ENCODE peak calls at places on chromosomes 13 and 19, in four cellular contexts. Q, V, U and W are unnamed samples.

GRCh38 chr19:5954293-5954692 is 23.6 kb downstream of the RANBP3 start:
- DNase-seq in Q (peak), V (no peak), U (no peak), W (no peak)

GRCh38 chr13:30170569-30170968 is 136.8 kb downstream of the KATNAL1 start:
- DNase-seq in Q (no peak), V (no peak), U (no peak), W (no peak)

GRCh38 chr13:38821753-38822551 is 135.1 kb downstream of the FREM2 start:
- DNase-seq in Q (no peak), V (no peak), U (no peak), W (no peak)

GRCh38 chr19:18796239-18796638 is 5.1 kb upstream of the COMP start:
- DNase-seq in Q (no peak), V (no peak), U (no peak), W (no peak)

GRCh38 chr13:30020726-30021312 is 170.4 kb upstream of the UBL3 start:
- DNase-seq in Q (peak), V (no peak), U (no peak), W (no peak)

GRCh38 chr13:92187378-92187989 is 789.1 kb downstream of the GPC5 start:
- DNase-seq in Q (peak), V (peak), U (peak), W (no peak)

GRCh38 chr19:10007811-10008211 is 2.5 kb downstream of the COL5A3 start:
- DNase-seq in Q (peak), V (no peak), U (no peak), W (no peak)

GRCh38 chr13:40559915-40560314 is 106.5 kb downstream of the FOXO1 start:
- DNase-seq in Q (no peak), V (no peak), U (no peak), W (no peak)

GRCh38 chr19:11378319-11379189 is 4.1 kb downstream of the SWSAP1 start:
- DNase-seq in Q (peak), V (peak), U (peak), W (peak)

GRCh38 chr19:45294291-45295029 is 28.2 kb downstream of the CKM start:
- DNase-seq in Q (no peak), V (no peak), U (no peak), W (no peak)

GRCh38 chr19:40962460-40962961 is 28.6 kb upstream of the CYP2B6 start:
- DNase-seq in Q (no peak), V (no peak), U (no peak), W (no peak)

GRCh38 chr13:80337011-80337688 is 3.8 kb downstream of the SPRY2 start:
- DNase-seq in Q (no peak), V (no peak), U (no peak), W (no peak)

GRCh38 chr19:44539236-44539819 is 9.9 kb upstream of the CEACAM20 start:
- DNase-seq in Q (peak), V (no peak), U (no peak), W (no peak)

GRCh38 chr19:1019616-1019961 is 1.3 kb downstream of the TMEM259 start:
- DNase-seq in Q (no peak), V (no peak), U (no peak), W (no peak)

GRCh38 chr19:38182536-38183210 is 41.3 kb downstream of the DPF1 start:
- DNase-seq in Q (no peak), V (no peak), U (no peak), W (no peak)

GRCh38 chr19:33226550-33227241 is 1.0 kb upstream of the SLC7A10 start:
- DNase-seq in Q (no peak), V (peak), U (no peak), W (peak)

GRCh38 chr13:33169273-33169980 is 116.1 kb downstream of the STARD13 start:
- DNase-seq in Q (peak), V (no peak), U (no peak), W (no peak)

GRCh38 chr13:59176775-59177174 is 987.0 kb downstream of the DIAPH3 start:
- DNase-seq in Q (no peak), V (no peak), U (peak), W (no peak)

GRCh38 chr13:51557875-51558604 is 26.2 kb upstream of the WDFY2 start:
- DNase-seq in Q (peak), V (no peak), U (no peak), W (no peak)

GRCh38 chr19:34220472-34221063 is 33.8 kb upstream of the GARRE1 start:
- DNase-seq in Q (peak), V (peak), U (peak), W (no peak)

GRCh38 chr19:54136086-54136863 is 1.3 kb upstream of the CNOT3 start:
- DNase-seq in Q (peak), V (no peak), U (no peak), W (no peak)

GRCh38 chr13:95920485-95920884 is 132.7 kb downstream of the UGGT2 start:
- DNase-seq in Q (no peak), V (no peak), U (no peak), W (no peak)

GRCh38 chr13:104487006-104487405 is 1420.8 kb upstream of the SLC10A2 start:
- DNase-seq in Q (no peak), V (no peak), U (no peak), W (no peak)

GRCh38 chr13:76822691-76823267 is 63.4 kb downstream of the KCTD12 start:
- DNase-seq in Q (peak), V (no peak), U (no peak), W (no peak)

GRCh38 chr13:59345316-59345715 is 818.4 kb downstream of the DIAPH3 start:
- DNase-seq in Q (no peak), V (no peak), U (no peak), W (no peak)

GRCh38 chr13:111344471-111345191 is 24.2 kb downstream of the TEX29 start:
- DNase-seq in Q (peak), V (no peak), U (peak), W (peak)
- TF ChIP-seq RFX5 in Q (no peak), V (no peak), U (no peak), W (no peak)

GRCh38 chr19:16160943-16161560 is 12.3 kb downstream of the CIB3 start:
- DNase-seq in Q (peak), V (peak), U (peak), W (no peak)

GRCh38 chr19:16160445-16160942 is 12.8 kb downstream of the CIB3 start:
- DNase-seq in Q (no peak), V (no peak), U (no peak), W (no peak)

GRCh38 chr19:16157601-16158000 is 14.1 kb downstream of the HSH2D start:
- DNase-seq in Q (no peak), V (no peak), U (no peak), W (no peak)

GRCh38 chr19:16161848-16162247 is 11.5 kb downstream of the CIB3 start:
- DNase-seq in Q (peak), V (no peak), U (no peak), W (no peak)

GRCh38 chr19:16159655-16160054 is 13.7 kb downstream of the CIB3 start:
- DNase-seq in Q (no peak), V (no peak), U (no peak), W (no peak)
- TF ChIP-seq RFX5 in Q (no peak), V (no peak), U (no peak), W (no peak)

DNA sequence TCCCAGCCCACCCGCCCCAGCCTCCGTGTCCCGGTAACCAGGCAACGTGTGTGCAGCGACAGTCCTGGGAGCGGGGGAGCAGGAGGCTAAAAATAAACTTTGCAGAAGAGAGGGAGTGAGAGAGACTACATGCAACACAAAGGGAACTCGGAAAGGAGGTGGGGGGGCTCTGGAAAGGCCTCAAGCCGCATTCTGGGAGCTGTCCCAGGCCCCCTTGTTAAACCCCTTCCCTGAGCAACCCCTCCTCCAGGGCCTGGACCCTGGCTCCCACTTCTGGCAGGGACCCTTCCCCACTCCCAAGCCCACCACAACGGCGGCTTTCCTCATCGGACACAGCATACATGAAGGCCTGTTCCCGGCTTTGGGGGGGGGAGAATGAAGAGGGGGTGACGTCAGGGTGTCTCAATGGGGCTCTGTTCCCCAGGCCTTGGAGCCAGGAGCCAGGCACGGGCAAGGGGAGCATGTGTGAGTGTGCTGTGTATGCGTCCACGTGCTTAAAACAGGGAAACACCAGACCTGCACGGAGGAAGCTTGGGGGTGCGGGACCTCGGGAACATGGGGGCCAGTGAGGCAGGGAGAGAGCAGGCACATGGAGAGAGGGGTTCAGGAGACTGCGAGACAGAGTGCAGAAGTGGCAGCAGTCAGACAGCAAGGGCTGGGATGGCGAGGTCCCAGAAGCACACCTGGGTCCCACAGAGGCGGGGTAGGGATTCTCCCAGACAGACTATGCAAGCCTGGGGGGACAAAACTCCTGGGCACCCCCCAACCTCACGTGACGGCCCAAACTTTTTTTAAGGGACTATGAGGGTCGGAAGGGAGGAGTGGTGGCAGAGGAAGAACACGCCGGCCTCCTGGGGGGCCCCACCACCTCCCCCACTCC is 2.3 kb downstream of the ERF start:
- DNase-seq in Q (peak), V (peak), U (no peak), W (no peak)
- TF ChIP-seq RFX5 in Q (no peak), V (no peak), U (no peak), W (no peak)

DNA sequence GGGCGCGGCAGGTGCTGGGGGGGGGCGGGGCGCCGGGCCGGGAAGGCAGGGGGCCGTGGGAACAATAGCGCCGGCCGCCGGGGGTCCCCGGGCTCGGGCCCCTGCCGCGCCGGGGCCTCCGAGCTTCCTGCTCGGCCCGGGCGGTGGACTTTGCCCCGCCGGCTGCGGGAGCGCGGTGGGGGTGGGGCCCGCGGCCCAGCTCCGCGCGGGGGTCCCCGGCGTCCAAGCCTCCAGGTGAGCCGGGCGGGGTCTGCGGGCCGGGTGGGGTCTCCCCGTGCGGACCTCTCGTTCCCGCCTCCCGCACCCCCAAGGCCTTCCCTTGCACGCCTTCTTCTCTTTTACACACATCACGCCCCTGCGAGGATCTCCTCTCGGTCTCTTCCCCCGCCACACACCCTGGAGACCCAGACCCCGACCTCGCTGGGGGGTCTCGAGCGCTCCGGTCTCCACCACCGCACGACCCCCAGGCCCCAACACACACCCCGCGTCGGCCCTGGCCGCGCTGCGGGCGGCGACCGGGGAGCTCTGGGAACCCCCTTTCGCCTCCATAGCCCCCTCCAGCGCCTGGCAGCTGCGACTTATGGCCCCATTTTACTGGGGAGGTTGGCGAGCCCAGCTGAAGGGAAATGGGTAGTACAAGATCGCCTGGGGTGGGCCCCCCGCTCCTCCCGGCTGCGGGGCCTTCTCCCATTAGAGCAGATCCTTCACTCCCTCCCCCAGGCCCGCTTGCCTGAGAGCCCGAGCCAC is 701 bp downstream of the CAMSAP3 start:
- DNase-seq in Q (no peak), V (no peak), U (no peak), W (peak)
- TF ChIP-seq RFX5 in Q (no peak), V (no peak), U (no peak), W (no peak)

GRCh38 chr13:44171861-44172260 is 201.8 kb upstream of the SERP2 start:
- DNase-seq in Q (no peak), V (no peak), U (no peak), W (no peak)
- TF ChIP-seq RFX5 in Q (no peak), V (no peak), U (no peak), W (no peak)